ENCODE peak calls at places on chromosomes 3 and 15, in four cellular contexts. D, O, K and C are unnamed samples.

GRCh38 chr3:72152551-72153476 is 367.9 kb upstream of the PROK2 start:
- DNase-seq in K (peak; percentile 84), D (peak; percentile 75), O (no peak), C (peak; percentile 86)

GRCh38 chr3:152317956-152318355 is 49.2 kb downstream of the MBNL1 start:
- DNase-seq in D (no peak), K (no peak), O (no peak), C (no peak)

GRCh38 chr15:81155375-81156218 is 21.5 kb downstream of the CFAP161 start:
- DNase-seq in O (peak; percentile 17), K (no peak), D (no peak), C (peak; percentile 79)

GRCh38 chr3:69901802-69902201 is 97.7 kb upstream of the SAMMSON start:
- DNase-seq in D (no peak), O (no peak), K (no peak), C (no peak)

GRCh38 chr15:79218588-79219200 is 63.8 kb upstream of the ANKRD34C start:
- DNase-seq in K (no peak), O (no peak), D (no peak), C (no peak)

GRCh38 chr3:149114458-149114857 is 15.0 kb upstream of the HPS3 start:
- DNase-seq in O (no peak), K (no peak), D (no peak), C (no peak)

GRCh38 chr3:127763337-127763736 is 59.0 kb downstream of the MGLL start:
- DNase-seq in K (no peak), O (no peak), D (no peak), C (no peak)

GRCh38 chr3:10483686-10484345 is 21.6 kb downstream of the ATP2B2 start:
- DNase-seq in D (no peak), O (no peak), K (no peak), C (no peak)

GRCh38 chr15:27792756-27793264 is 306.3 kb downstream of the OCA2 start:
- DNase-seq in D (no peak), K (no peak), O (no peak), C (no peak)

GRCh38 chr15:59556405-59556804 is 55.2 kb upstream of the GCNT3 start:
- DNase-seq in O (no peak), D (no peak), K (no peak), C (no peak)

GRCh38 chr15:78067328-78068241 is 9.9 kb downstream of the TBC1D2B start:
- DNase-seq in O (no peak), D (no peak), K (no peak), C (no peak)

GRCh38 chr15:38074029-38074428 is 139.6 kb downstream of the TMCO5A start:
- DNase-seq in O (no peak), K (no peak), D (no peak), C (no peak)
- H3K4me3 ChIP-seq in O (no peak overlapping the region), K (no peak overlapping the region), D (peak overlapping the region; percentile 76), C (no peak overlapping the region)

GRCh38 chr3:48129921-48130320 is 58.3 kb downstream of the CDC25A start:
- DNase-seq in D (no peak), K (no peak), O (no peak), C (no peak)
- H3K4me3 ChIP-seq in D (no peak overlapping the region), K (no peak overlapping the region), O (no peak overlapping the region), C (no peak overlapping the region)

GRCh38 chr15:25862469-25863066 is 559 bp downstream of the ATP10A start:
- DNase-seq in D (no peak), O (no peak), K (no peak), C (no peak)
- H3K4me3 ChIP-seq in D (peak overlapping the region; percentile 68), O (peak overlapping the region; percentile 15), K (peak overlapping the region; percentile 62), C (peak overlapping the region; percentile 47)

DNA sequence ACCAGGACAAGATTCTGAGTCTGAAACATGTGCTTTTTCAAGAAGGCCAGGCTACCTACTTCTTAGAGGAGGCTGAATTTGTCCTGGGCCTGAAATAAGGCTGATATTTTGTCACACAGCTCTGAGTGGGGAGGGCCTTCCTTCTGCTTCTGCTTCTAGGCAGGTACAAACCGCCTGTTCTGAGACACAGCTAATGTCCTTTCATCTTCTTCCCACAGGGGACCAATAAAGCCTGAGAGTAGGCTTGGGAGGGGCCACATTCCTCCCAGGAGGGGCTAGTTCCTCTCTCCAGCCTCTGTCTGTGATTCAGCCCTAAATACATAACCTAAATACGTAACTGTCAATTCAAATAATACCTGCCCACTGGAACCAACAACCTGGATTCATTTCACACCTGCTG is 34.8 kb downstream of the CRYGS start:
- DNase-seq in D (no peak), K (no peak), O (no peak), C (no peak)
- H3K4me3 ChIP-seq in D (no peak overlapping the region), K (no peak overlapping the region), O (no peak overlapping the region), C (no peak overlapping the region)

GRCh38 chr15:73048624-73049295 is 3.5 kb upstream of the NEO1 start:
- DNase-seq in O (no peak), K (no peak), D (no peak), C (no peak)
- H3K4me3 ChIP-seq in O (no peak overlapping the region), K (no peak overlapping the region), D (no peak overlapping the region), C (no peak overlapping the region)

GRCh38 chr3:84308379-84308778 is 650.4 kb upstream of the CADM2 start:
- DNase-seq in D (no peak), O (no peak), K (no peak), C (no peak)

GRCh38 chr3:84299329-84299728 is 659.5 kb upstream of the CADM2 start:
- DNase-seq in K (no peak), O (no peak), D (no peak), C (no peak)

GRCh38 chr3:84307339-84307738 is 651.5 kb upstream of the CADM2 start:
- DNase-seq in K (no peak), D (no peak), O (no peak), C (no peak)

DNA sequence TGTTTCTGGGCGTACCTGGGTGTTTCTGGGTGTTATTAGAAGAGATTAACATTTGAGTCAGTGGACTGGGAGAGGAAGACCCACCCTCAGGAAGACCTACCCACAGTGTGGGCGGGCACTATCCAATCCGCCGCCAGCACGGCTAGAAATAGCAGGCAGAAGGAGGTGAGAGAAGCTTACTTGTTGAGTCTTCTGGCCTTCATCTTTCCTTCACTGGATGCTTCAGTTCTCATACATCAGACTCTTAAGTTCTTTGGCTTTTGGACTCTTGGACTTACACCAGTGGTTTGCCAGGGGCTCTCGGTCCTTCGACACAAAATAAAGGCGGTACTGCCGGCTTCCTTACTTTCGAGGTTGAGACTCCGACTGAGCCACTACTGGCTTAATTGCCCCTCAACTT is 654.6 kb upstream of the CADM2 start:
- DNase-seq in O (no peak), D (no peak), K (no peak), C (no peak)
- H3K4me3 ChIP-seq in O (no peak overlapping the region), D (no peak overlapping the region), K (no peak overlapping the region), C (no peak overlapping the region)

DNA sequence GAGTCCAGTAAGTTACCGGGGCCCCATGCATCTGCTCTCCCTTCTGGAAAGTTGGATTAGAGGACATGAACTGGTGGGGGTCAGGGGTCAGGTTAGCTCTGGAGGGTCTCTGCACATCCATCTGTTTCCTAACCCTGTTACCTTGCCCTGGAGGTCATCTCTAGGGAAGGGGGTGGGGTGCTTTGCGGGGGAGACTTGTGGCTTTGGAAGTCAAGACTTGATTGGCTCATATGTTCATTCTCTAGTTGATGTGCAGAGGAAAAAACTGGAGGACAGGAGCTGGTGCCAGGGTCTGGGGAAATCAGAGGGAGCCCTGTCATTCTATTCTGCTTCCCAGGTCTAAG is 42.9 kb upstream of the ROPN1 start:
- DNase-seq in D (no peak), O (no peak), K (no peak), C (peak; percentile 20)
- H3K4me3 ChIP-seq in D (peak overlapping the region; percentile 90), O (no peak overlapping the region), K (peak overlapping the region; percentile 85), C (peak overlapping the region; percentile 58)

GRCh38 chr15:96323250-96324162 is 7.0 kb upstream of the NR2F2 start:
- DNase-seq in K (no peak), O (no peak), D (no peak), C (no peak)
- H3K4me3 ChIP-seq in K (peak overlapping the region; percentile 78), O (no peak overlapping the region), D (peak overlapping the region; percentile 88), C (peak overlapping the region; percentile 73)